ENCODE peak calls at places on chromosomes 5 and 9, in four cellular contexts. One of them, this sample, is unnamed.

GRCh38 chr5:171420429-171421231 is 1.2 kb downstream of the FGF18 start:
- DNase-seq in HepG2: no peak
- DNase-seq in GM12878: no peak
- DNase-seq in K562: no peak
- DNase-seq in this sample: no peak

GRCh38 chr5:53406630-53407316 is 73.7 kb upstream of the FST start:
- DNase-seq in K562: no peak
- DNase-seq in GM12878: no peak
- DNase-seq in HepG2: peak; percentile 5
- DNase-seq in this sample: no peak

GRCh38 chr5:75707911-75708509 is 9.2 kb downstream of the POC5 start:
- DNase-seq in K562: peak; percentile 20
- DNase-seq in HepG2: no peak
- DNase-seq in GM12878: no peak
- DNase-seq in this sample: no peak

GRCh38 chr5:159182691-159183090 is 26.7 kb downstream of the RNF145 start:
- DNase-seq in GM12878: no peak
- DNase-seq in K562: no peak
- DNase-seq in HepG2: peak; percentile 83
- DNase-seq in this sample: no peak

GRCh38 chr5:133998807-133999206 is 6.0 kb downstream of the VDAC1 start:
- DNase-seq in GM12878: no peak
- DNase-seq in K562: no peak
- DNase-seq in HepG2: no peak
- DNase-seq in this sample: no peak

GRCh38 chr5:119435436-119436132 is 16.7 kb upstream of the HSD17B4 start:
- DNase-seq in K562: peak; percentile 81
- DNase-seq in HepG2: peak; percentile 55
- DNase-seq in GM12878: peak; percentile 44
- DNase-seq in this sample: peak; percentile 72

GRCh38 chr5:137401946-137402345 is 97.2 kb downstream of the SPOCK1 start:
- DNase-seq in HepG2: no peak
- DNase-seq in GM12878: no peak
- DNase-seq in K562: no peak
- DNase-seq in this sample: no peak

GRCh38 chr9:91207481-91207888 is 154.2 kb downstream of the AUH start:
- DNase-seq in GM12878: no peak
- DNase-seq in K562: no peak
- DNase-seq in HepG2: peak; percentile 87
- DNase-seq in this sample: no peak

GRCh38 chr5:14732991-14733390 is 68.5 kb downstream of the OTULIN start:
- DNase-seq in K562: no peak
- DNase-seq in HepG2: no peak
- DNase-seq in GM12878: no peak
- DNase-seq in this sample: no peak

GRCh38 chr5:118060833-118061232 is 927.5 kb downstream of the DTWD2 start:
- DNase-seq in GM12878: no peak
- DNase-seq in HepG2: no peak
- DNase-seq in K562: no peak
- DNase-seq in this sample: no peak

GRCh38 chr9:69955536-69956355 is 87.9 kb upstream of the MAMDC2 start:
- DNase-seq in K562: no peak
- DNase-seq in HepG2: no peak
- DNase-seq in GM12878: no peak
- DNase-seq in this sample: no peak

DNA sequence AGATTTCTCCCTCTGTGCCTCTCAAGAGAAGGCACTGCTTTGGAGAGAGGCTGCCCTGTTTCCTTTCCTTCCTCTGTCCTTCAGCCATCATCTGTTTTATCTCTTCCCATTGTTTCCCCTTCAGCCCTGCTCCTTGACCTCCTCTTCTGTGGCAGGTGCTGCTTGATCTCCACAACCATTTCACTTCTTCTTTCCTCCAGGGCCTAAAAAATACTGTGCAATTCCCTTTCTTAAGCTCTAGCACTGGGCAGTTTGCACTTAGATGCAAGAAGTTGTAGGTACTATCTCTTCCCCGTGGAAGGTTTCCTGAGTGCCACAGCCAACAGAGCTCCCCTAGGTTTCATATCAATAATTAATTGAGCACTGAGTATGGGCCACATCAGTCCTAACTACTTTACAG is 8.8 kb upstream of the ADRB2 start:
- DNase-seq in HepG2: no peak
- DNase-seq in GM12878: no peak
- DNase-seq in K562: no peak
- DNase-seq in this sample: no peak
- TF ChIP-seq CHD4 in HepG2: no peak
- TF ChIP-seq CHD4 in GM12878: no peak
- TF ChIP-seq CHD4 in K562: no peak
- TF ChIP-seq CHD4 in this sample: no peak

GRCh38 chr5:66364186-66364585 is 220.1 kb downstream of the SREK1 start:
- DNase-seq in GM12878: no peak
- DNase-seq in K562: no peak
- DNase-seq in HepG2: no peak
- DNase-seq in this sample: no peak

GRCh38 chr5:66362021-66362420 is 217.9 kb downstream of the SREK1 start:
- DNase-seq in HepG2: no peak
- DNase-seq in K562: no peak
- DNase-seq in GM12878: no peak
- DNase-seq in this sample: no peak

GRCh38 chr5:66363097-66363496 is 219.0 kb downstream of the SREK1 start:
- DNase-seq in GM12878: no peak
- DNase-seq in K562: no peak
- DNase-seq in HepG2: no peak
- DNase-seq in this sample: no peak

GRCh38 chr5:66362676-66363075 is 218.6 kb downstream of the SREK1 start:
- DNase-seq in HepG2: no peak
- DNase-seq in GM12878: no peak
- DNase-seq in K562: no peak
- DNase-seq in this sample: no peak

GRCh38 chr5:66367814-66368541 is 223.9 kb downstream of the SREK1 start:
- DNase-seq in K562: no peak
- DNase-seq in GM12878: no peak
- DNase-seq in HepG2: no peak
- DNase-seq in this sample: no peak
- TF ChIP-seq EP300 in K562: no peak
- TF ChIP-seq EP300 in GM12878: no peak
- TF ChIP-seq EP300 in HepG2: no peak
- TF ChIP-seq EP300 in this sample: no peak

DNA sequence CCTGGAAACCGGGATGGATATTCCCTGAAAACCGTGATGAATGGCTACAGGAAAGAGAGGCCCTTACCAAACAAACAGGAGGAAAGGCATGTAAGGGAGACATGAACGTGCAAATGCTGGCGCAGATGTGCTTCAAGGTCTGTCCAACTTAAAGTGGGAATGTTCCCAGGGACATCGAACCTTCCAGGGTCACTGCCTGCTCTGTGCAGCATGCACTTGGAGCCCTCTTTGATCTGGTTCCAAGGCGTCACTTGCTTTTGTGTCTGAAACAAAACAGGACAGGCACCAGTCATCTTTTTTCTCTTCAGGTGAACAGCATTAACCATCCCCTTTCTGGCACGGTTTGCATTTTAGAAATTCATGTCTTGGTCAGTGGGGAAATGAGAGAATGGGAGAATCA is 479.4 kb downstream of the RASEF start:
- DNase-seq in HepG2: peak; percentile 64
- DNase-seq in K562: no peak
- DNase-seq in GM12878: no peak
- DNase-seq in this sample: no peak
- TF ChIP-seq REST in HepG2: no peak
- TF ChIP-seq REST in K562: no peak
- TF ChIP-seq REST in GM12878: no peak
- TF ChIP-seq REST in this sample: no peak

DNA sequence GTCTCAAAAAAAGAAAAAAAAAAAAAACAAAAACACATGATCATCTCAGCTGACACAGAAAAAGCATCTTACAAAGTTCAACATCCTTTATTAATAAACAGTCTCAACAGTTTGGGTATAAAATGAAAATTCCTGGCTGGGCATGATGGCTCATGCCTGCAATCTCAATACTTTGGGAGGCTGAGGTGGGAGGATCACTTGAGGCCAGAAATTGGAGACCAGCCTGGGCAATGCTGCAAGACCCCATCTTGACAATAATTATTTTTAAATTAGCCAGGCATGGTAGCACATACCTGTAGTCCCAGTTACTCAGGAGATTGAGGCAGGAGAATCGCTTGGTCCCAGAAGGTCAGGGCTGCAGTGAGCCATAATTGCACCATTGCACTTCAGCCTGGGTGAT is 7.9 kb upstream of the CNTRL start:
- DNase-seq in HepG2: no peak
- DNase-seq in K562: no peak
- DNase-seq in GM12878: no peak
- DNase-seq in this sample: no peak
- TF ChIP-seq CHD4 in HepG2: no peak
- TF ChIP-seq CHD4 in K562: no peak
- TF ChIP-seq CHD4 in GM12878: no peak
- TF ChIP-seq CHD4 in this sample: no peak

GRCh38 chr5:154565123-154565522 is 87.1 kb upstream of the HAND1 start:
- DNase-seq in HepG2: no peak
- DNase-seq in K562: no peak
- DNase-seq in GM12878: no peak
- DNase-seq in this sample: no peak
- TF ChIP-seq EP300 in HepG2: no peak
- TF ChIP-seq EP300 in K562: no peak
- TF ChIP-seq EP300 in GM12878: no peak
- TF ChIP-seq EP300 in this sample: no peak

GRCh38 chr9:34647084-34647403 is 569 bp downstream of the GALT start:
- DNase-seq in HepG2: no peak
- DNase-seq in GM12878: no peak
- DNase-seq in K562: no peak
- DNase-seq in this sample: no peak

GRCh38 chr9:34648673-34649072 is 2.2 kb downstream of the GALT start:
- DNase-seq in GM12878: no peak
- DNase-seq in HepG2: no peak
- DNase-seq in K562: no peak
- DNase-seq in this sample: no peak

GRCh38 chr9:34644766-34645314 is 1.6 kb upstream of the GALT start:
- DNase-seq in K562: no peak
- DNase-seq in HepG2: peak; percentile 78
- DNase-seq in GM12878: no peak
- DNase-seq in this sample: no peak

GRCh38 chr9:34647651-34648050 is 1.2 kb downstream of the GALT start:
- DNase-seq in HepG2: no peak
- DNase-seq in GM12878: no peak
- DNase-seq in K562: peak; percentile 60
- DNase-seq in this sample: no peak

GRCh38 chr9:34646211-34647083 is at the start of gene GALT:
- DNase-seq in K562: peak; percentile 92
- DNase-seq in HepG2: peak; percentile 87
- DNase-seq in GM12878: no peak
- DNase-seq in this sample: peak; percentile 97
- TF ChIP-seq REST in K562: no peak
- TF ChIP-seq REST in HepG2: peak; percentile 33
- TF ChIP-seq REST in GM12878: no peak
- TF ChIP-seq REST in this sample: no peak

DNA sequence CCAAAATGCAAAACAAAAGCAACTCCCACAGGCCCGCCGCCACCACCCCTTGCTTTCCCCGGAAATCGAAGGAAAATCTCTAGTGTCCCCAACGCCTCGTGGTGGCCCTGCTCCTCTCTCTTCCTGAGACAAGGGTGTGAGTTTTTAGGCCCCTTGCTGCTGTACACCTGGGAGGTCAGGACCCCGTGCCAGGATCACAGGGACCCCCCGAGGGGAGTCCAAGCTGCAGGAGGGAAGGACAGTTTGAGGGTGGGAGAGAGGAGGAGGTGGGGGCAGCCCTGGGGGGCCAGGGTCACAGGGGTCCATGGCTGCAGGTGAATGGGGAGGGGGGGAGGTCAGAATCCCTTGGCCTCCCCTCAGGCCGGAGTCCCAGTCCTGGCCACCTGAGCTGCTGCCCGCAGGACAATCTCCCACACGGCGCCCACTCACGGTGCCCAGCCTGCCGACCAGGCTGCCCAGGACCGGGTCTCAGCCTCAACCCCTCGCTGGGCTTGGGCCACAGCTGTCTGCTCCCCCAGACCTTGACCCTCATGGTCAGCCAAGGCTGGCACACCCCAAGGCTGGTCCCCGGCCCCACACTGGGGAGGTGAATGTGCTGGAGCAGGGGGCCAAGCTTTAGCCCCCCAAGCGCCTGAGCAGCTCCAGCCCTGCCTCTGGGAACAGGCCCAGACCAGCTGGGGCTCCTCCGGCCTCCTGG is 19.9 kb downstream of the TPPP start:
- DNase-seq in HepG2: no peak
- DNase-seq in GM12878: no peak
- DNase-seq in K562: no peak
- DNase-seq in this sample: no peak
- TF ChIP-seq CHD4 in HepG2: no peak
- TF ChIP-seq CHD4 in GM12878: no peak
- TF ChIP-seq CHD4 in K562: no peak
- TF ChIP-seq CHD4 in this sample: no peak

GRCh38 chr9:135508211-135508820 is 7.8 kb downstream of the MRPS2 start:
- DNase-seq in HepG2: no peak
- DNase-seq in K562: no peak
- DNase-seq in GM12878: no peak
- DNase-seq in this sample: no peak
- TF ChIP-seq EP300 in HepG2: no peak
- TF ChIP-seq EP300 in K562: no peak
- TF ChIP-seq EP300 in GM12878: no peak
- TF ChIP-seq EP300 in this sample: no peak

DNA sequence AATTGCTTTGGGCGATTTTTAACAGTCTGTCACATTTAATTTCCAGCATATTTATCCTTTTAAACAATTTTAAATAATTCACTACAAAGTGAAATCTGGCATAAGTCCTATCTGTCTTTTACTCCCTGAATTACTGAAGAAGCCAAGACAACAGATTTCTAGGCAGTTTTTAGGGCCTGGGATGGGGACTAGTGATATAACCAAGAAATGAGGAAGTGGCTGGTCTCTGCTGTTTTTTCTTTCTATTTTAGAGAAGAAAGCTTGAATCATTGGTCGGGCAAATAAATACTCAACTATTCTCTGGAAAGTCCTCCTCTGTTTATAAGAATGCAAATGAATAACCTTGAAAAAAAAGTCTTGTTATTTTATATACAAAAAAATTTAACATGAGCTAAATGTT is 79.7 kb upstream of the SSBP2 start:
- DNase-seq in HepG2: no peak
- DNase-seq in K562: no peak
- DNase-seq in GM12878: no peak
- DNase-seq in this sample: no peak
- TF ChIP-seq REST in HepG2: no peak
- TF ChIP-seq REST in K562: no peak
- TF ChIP-seq REST in GM12878: no peak
- TF ChIP-seq REST in this sample: no peak

DNA sequence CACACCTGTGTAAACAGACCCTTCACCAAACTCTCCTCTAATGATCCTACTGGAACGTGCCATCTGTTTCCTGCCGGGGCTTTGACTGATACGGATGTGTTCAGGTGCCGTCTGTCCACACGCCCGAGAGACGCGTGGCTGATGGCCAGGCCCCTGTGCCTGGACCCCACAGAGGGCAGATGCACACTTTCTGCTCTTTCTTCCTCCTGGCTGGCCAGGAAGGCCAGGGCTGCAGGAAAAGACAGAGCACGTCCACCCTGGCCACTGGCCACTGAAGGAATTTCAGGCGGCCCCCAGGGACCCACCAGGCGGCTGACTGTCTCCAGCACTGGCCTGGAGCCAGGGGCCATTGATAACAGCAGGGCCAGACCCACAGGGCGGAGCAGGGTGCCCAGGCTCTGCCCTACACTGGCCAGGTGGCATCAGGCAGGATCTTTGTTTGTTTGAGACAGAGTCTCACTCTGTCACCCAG is 3.6 kb upstream of the ENG start:
- DNase-seq in GM12878: no peak
- DNase-seq in HepG2: no peak
- DNase-seq in K562: no peak
- DNase-seq in this sample: no peak
- TF ChIP-seq CHD4 in GM12878: no peak
- TF ChIP-seq CHD4 in HepG2: no peak
- TF ChIP-seq CHD4 in K562: no peak
- TF ChIP-seq CHD4 in this sample: no peak

This sample was measured in A549.